ENCODE peak calls at places on chromosomes 6 and 20, in seven cellular contexts. B is NCI-H524, C is fibroblast of lung, W is cardiac muscle cell, U is right cardiac atrium, R is NCI-H774, Q is HCT116. Z is an unnamed sample.

GRCh38 chr20:23404196-23404595 is 17.1 kb downstream of the NAPB start:
- DNase-seq in B (no peak), C (peak; percentile 36), W (peak; percentile 55), U (no peak), R (no peak), Q (no peak), Z (no peak)

GRCh38 chr20:46621492-46621891 is 29.8 kb downstream of the SLC13A3 start:
- DNase-seq in B (no peak), C (peak; percentile 83), W (peak; percentile 85), U (no peak), R (no peak), Q (no peak), Z (no peak)

GRCh38 chr6:36727491-36728021 is 29.9 kb downstream of the RAB44 start:
- DNase-seq in B (peak; percentile 98), C (no peak), W (peak; percentile 14), U (peak; percentile 44), R (no peak), Q (no peak), Z (peak; percentile 51)

GRCh38 chr6:117077300-117077699 is 188.1 kb upstream of the VGLL2 start:
- DNase-seq in B (no peak), C (no peak), W (no peak), U (no peak), R (no peak), Q (no peak), Z (no peak)

GRCh38 chr6:169725270-169726048 is 1.2 kb upstream of the PHF10 start:
- DNase-seq in B (peak; percentile 45), C (peak; percentile 91), W (peak; percentile 76), U (peak; percentile 69), R (peak; percentile 62), Q (no peak), Z (peak; percentile 70)

GRCh38 chr6:79586548-79586947 is 44.6 kb upstream of the SH3BGRL2 start:
- DNase-seq in B (peak; percentile 54), C (peak; percentile 55), W (peak; percentile 58), U (no peak), R (no peak), Q (peak; percentile 50), Z (no peak)

GRCh38 chr6:135680964-135681913 is 170.3 kb upstream of the PDE7B start:
- DNase-seq in B (no peak), C (no peak), W (peak; percentile 39), U (no peak), R (peak; percentile 83), Q (no peak), Z (no peak)

GRCh38 chr6:139539852-139540251 is 165.4 kb upstream of the CITED2 start:
- DNase-seq in B (no peak), C (peak; percentile 98), W (peak; percentile 95), U (peak; percentile 83), R (no peak), Q (peak; percentile 68), Z (no peak)

GRCh38 chr6:33343953-33344611 is 26.5 kb upstream of the ZBTB22 start:
- DNase-seq in B (no peak), C (no peak), W (no peak), U (no peak), R (no peak), Q (no peak), Z (no peak)

GRCh38 chr6:134533991-134534390 is 216.1 kb upstream of the SGK1 start:
- DNase-seq in B (no peak), C (no peak), W (no peak), U (no peak), R (no peak), Q (no peak), Z (no peak)

GRCh38 chr6:7146079-7146828 is 38.5 kb downstream of the RREB1 start:
- DNase-seq in B (no peak), C (peak; percentile 76), W (peak; percentile 62), U (peak; percentile 68), R (no peak), Q (no peak), Z (peak; percentile 42)

GRCh38 chr20:57526067-57526884 is 1.3 kb upstream of the CTCFL start:
- DNase-seq in B (no peak), C (no peak), W (no peak), U (peak; percentile 56), R (no peak), Q (peak; percentile 15), Z (peak; percentile 32)

GRCh38 chr6:40965046-40965445 is 74.0 kb downstream of the UNC5CL start:
- DNase-seq in B (no peak), C (no peak), W (no peak), U (no peak), R (no peak), Q (no peak), Z (no peak)

GRCh38 chr6:105991561-105992314 is 94.4 kb upstream of the PRDM1 start:
- DNase-seq in B (peak; percentile 25), C (no peak), W (no peak), U (no peak), R (peak; percentile 65), Q (no peak), Z (no peak)

GRCh38 chr20:43914697-43915208 is at the start of gene TOX2:
- DNase-seq in B (peak; percentile 49), C (peak; percentile 49), W (peak; percentile 69), U (no peak), R (peak; percentile 20), Q (no peak), Z (peak; percentile 75)

GRCh38 chr6:42147138-42147562 is 4.7 kb upstream of the C6orf132 start:
- DNase-seq in B (no peak), C (no peak), W (no peak), U (no peak), R (no peak), Q (no peak), Z (no peak)

GRCh38 chr6:73452107-73452461 is at the start of gene CGAS:
- DNase-seq in B (no peak), C (peak; percentile 65), W (peak; percentile 74), U (peak; percentile 93), R (peak; percentile 33), Q (no peak), Z (peak; percentile 18)

GRCh38 chr6:22556298-22556697 is 13.1 kb upstream of the HDGFL1 start:
- DNase-seq in B (no peak), C (no peak), W (no peak), U (no peak), R (no peak), Q (no peak), Z (no peak)

GRCh38 chr6:42021847-42022754 is 28.2 kb upstream of the TAF8 start:
- DNase-seq in B (no peak), C (peak; percentile 45), W (peak; percentile 25), U (no peak), R (no peak), Q (no peak), Z (no peak)

GRCh38 chr6:35061102-35061615 is 80.0 kb downstream of the TCP11 start:
- DNase-seq in B (no peak), C (no peak), W (no peak), U (no peak), R (no peak), Q (no peak), Z (no peak)

GRCh38 chr6:162704001-162704400 is 23.6 kb downstream of the PRKN start:
- DNase-seq in B (no peak), C (no peak), W (no peak), U (no peak), R (no peak), Q (no peak), Z (no peak)

GRCh38 chr6:103854059-103854458 is 1005.7 kb downstream of the HACE1 start:
- DNase-seq in B (peak; percentile 1), C (no peak), W (no peak), U (no peak), R (no peak), Q (no peak), Z (no peak)

GRCh38 chr6:44833248-44833647 is 445.7 kb downstream of the CDC5L start:
- DNase-seq in B (no peak), C (no peak), W (no peak), U (no peak), R (no peak), Q (no peak), Z (no peak)

Z was measured in glutamatergic neuron.